ENCODE peak calls at places on chromosomes 11 and 22, in four cellular contexts. I is IMR-90, P is K562, W is endothelial cell of umbilical vein. T is an unnamed sample.

GRCh38 chr22:46370584-46371373 is 35.3 kb downstream of the TRMU start:
- DNase-seq in I (no peak), P (no peak), W (no peak), T (no peak)

GRCh38 chr11:1012740-1013627 is 23.5 kb downstream of the MUC6 start:
- DNase-seq in P (no peak), W (no peak), I (no peak), T (no peak)

GRCh38 chr11:82791779-82792178 is 58.1 kb upstream of the FAM181B start:
- DNase-seq in W (no peak), I (no peak), P (peak; percentile 87), T (no peak)

GRCh38 chr22:25368271-25368670 is 148.8 kb downstream of the CRYBB2 start:
- DNase-seq in P (no peak), I (peak; percentile 77), W (no peak), T (peak; percentile 23)

GRCh38 chr11:84626256-84626655 is 1000.9 kb downstream of the DLG2 start:
- DNase-seq in P (no peak), W (no peak), I (no peak), T (no peak)

GRCh38 chr11:37748641-37749040 is 1150.6 kb upstream of the RAG2 start:
- DNase-seq in I (no peak), P (no peak), W (no peak), T (no peak)

GRCh38 chr22:49391436-49391835 is 436.2 kb downstream of the BRD1 start:
- DNase-seq in W (no peak), I (no peak), P (no peak), T (no peak)

GRCh38 chr11:32005786-32006406 is 85.0 kb upstream of the RCN1 start:
- DNase-seq in P (no peak), W (no peak), I (peak; percentile 8), T (no peak)

GRCh38 chr11:117839936-117840813 is 15.6 kb upstream of the FXYD2 start:
- DNase-seq in I (no peak), W (no peak), P (no peak), T (no peak)

GRCh38 chr11:12163181-12163841 is 52.9 kb downstream of the MICAL2 start:
- DNase-seq in P (no peak), I (peak; percentile 82), W (peak; percentile 17), T (no peak)

GRCh38 chr11:130779943-130780342 is 136.3 kb downstream of the SNX19 start:
- DNase-seq in I (no peak), W (no peak), P (no peak), T (no peak)

GRCh38 chr11:62645660-62645933 is 816 bp downstream of the GANAB start:
- DNase-seq in P (no peak), I (no peak), W (no peak), T (no peak)

GRCh38 chr11:8062781-8063257 is 18.2 kb upstream of the TUB start:
- DNase-seq in I (no peak), W (no peak), P (no peak), T (no peak)

GRCh38 chr22:29977107-29977506 is 94.1 kb downstream of the MTMR3 start:
- DNase-seq in W (no peak), I (no peak), P (no peak), T (no peak)
- H3K9me1 ChIP-seq in W (no peaks in the 10 kb centered on the region), I (peaks cover 12% of the 10 kb centered on the region), P (no peaks in the 10 kb centered on the region), T (no peaks in the 10 kb centered on the region)

DNA sequence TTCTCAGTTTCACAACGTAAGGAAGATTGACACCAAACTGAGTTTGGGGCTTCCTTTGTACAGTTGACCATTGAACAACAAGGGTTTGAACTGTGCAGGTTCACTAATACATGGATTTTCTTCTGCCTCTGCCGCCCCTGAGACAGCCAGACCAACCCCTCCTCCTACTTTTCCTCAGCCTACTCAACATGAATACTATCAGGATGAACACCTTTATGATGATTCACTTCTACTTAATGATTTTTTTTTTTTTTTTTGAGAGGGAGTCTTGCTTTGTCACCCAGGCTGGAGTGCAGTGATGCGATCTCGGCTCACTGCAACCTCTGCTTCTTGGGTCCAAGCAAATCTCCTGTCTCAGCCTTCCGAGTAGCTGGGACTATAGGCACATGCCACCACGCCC is 14.6 kb downstream of the RBM4 start:
- DNase-seq in W (no peak), P (peak; percentile 51), I (peak; percentile 36), T (no peak)
- H3K9me1 ChIP-seq in W (no peaks in the 10 kb centered on the region), P (no peaks in the 10 kb centered on the region), I (peaks cover 8% of the 10 kb centered on the region), T (no peaks in the 10 kb centered on the region)

GRCh38 chr22:36378080-36378788 is 9.5 kb downstream of the MYH9 start:
- DNase-seq in I (no peak), W (no peak), P (no peak), T (no peak)
- H3K9me1 ChIP-seq in I (peaks cover 35% of the 10 kb centered on the region), W (no peaks in the 10 kb centered on the region), P (peaks cover 3% of the 10 kb centered on the region), T (peaks cover 12% of the 10 kb centered on the region)

DNA sequence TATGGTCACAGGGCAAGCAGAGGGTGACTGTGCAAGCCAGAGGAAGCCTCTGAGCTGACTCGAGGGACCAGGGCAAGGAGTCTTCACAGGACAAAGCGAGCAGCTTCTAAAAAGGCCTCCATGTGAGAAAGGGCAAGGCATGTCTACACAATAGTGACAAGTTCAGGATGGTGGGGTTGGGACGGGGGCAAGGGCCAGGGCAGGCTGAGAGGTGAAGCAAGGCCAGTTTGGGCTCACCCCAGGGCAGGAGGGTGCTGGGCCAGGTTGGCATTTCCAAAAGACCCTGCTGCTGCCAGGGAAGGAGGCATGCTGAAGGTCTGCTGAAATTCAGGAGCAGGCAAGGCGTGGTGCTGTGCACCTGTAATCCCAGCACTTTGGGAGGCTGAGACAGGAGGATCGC is 12.3 kb upstream of the CABP7 start:
- DNase-seq in W (no peak), I (no peak), P (no peak), T (no peak)
- H3K9me1 ChIP-seq in W (no peaks in the 10 kb centered on the region), I (no peaks in the 10 kb centered on the region), P (no peaks in the 10 kb centered on the region), T (no peaks in the 10 kb centered on the region)

DNA sequence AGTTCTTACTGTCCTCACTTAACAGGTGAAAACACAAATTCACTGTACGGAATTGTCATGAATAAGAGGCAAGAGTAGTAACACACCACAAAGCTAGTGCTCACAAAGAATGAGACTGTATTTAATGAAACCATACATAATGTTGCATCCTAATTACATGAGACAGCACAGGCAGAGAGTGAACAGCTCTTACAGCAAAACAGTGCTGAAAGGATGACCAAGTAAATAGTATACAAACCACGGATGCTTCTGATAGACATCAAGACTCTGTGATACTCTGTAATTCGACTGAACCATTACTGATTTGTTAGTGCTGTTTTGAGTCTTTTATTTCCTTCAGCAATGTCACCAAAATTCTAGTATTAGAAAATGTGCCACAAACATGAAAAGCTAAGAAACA is 282.3 kb downstream of the TTC28 start:
- DNase-seq in W (no peak), I (no peak), P (no peak), T (no peak)
- H3K9me1 ChIP-seq in W (no peaks in the 10 kb centered on the region), I (no peaks in the 10 kb centered on the region), P (no peaks in the 10 kb centered on the region), T (no peaks in the 10 kb centered on the region)

GRCh38 chr11:57728829-57729228 is 12.5 kb upstream of the SELENOH start:
- DNase-seq in I (no peak), W (no peak), P (no peak), T (no peak)
- H3K9me1 ChIP-seq in I (no peaks in the 10 kb centered on the region), W (no peaks in the 10 kb centered on the region), P (no peaks in the 10 kb centered on the region), T (no peaks in the 10 kb centered on the region)

DNA sequence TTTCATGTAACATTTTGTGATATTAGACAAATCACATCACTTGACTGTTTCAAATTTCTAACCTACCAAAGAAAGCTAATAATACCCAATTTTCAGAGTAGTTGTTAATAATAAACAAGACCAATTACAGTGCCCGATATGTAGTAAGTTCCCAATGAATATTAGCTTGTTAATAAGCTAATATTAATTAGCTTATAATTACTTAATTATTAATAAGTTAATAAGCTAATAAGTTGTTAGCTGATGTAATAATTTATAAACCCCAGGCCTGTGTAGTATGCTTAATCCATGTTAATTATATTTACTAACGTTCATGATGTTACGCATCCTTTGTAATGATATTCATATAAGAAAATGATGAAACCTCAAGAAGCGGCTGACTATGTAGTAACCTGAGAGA is 643.8 kb upstream of the KIRREL3 start:
- DNase-seq in I (no peak), P (no peak), W (no peak), T (no peak)
- H3K9me1 ChIP-seq in I (peaks cover 3% of the 10 kb centered on the region), P (no peaks in the 10 kb centered on the region), W (no peaks in the 10 kb centered on the region), T (no peaks in the 10 kb centered on the region)

DNA sequence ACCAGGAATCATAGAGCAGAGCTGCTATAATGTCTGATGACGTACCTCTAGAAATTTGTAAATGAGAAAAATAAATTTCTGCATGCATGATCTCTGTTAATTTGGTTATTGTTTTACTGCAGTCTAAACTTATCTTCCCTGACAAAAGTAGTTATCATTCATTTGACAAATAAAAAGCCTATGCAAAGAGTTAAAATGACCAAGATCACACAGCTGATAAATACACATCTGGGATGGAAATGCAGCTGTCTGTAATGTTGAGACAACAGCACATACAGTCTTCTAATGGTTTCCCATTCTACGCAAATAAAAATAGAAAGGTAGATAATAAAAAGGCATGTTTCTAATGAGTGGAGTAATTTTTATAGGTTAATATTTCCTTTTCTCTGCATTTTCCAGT is 225.1 kb upstream of the LUZP2 start:
- DNase-seq in W (no peak), I (no peak), P (no peak), T (no peak)
- H3K9me1 ChIP-seq in W (no peaks in the 10 kb centered on the region), I (no peaks in the 10 kb centered on the region), P (no peaks in the 10 kb centered on the region), T (no peaks in the 10 kb centered on the region)

GRCh38 chr22:39665661-39666431 is 95.3 kb downstream of the CACNA1I start:
- DNase-seq in P (no peak), I (no peak), W (no peak), T (no peak)
- H3K9me1 ChIP-seq in P (no peaks in the 10 kb centered on the region), I (no peaks in the 10 kb centered on the region), W (no peaks in the 10 kb centered on the region), T (no peaks in the 10 kb centered on the region)

DNA sequence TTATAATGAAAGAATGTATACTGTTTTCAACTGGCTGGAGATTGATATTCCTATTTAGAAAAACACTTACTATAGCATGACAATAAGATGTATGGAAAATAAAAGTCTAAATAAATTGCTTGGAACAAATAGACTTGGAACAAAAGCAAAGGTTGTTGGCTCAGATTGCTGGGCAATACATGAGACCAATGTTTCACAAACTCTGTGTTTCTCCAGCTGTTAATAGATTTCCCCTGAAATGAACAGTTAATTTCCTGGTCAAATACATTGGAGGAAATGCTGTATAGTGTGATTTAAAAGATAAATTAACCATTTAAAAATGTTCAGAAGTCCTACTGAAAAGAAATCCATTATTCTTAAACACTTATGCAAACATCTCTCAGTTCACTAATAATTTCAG is 40.1 kb upstream of the CTSC start:
- DNase-seq in I (no peak), W (peak; percentile 89), P (no peak), T (no peak)
- H3K9me1 ChIP-seq in I (no peaks in the 10 kb centered on the region), W (no peaks in the 10 kb centered on the region), P (no peaks in the 10 kb centered on the region), T (no peaks in the 10 kb centered on the region)

T was measured in keratinocyte.